ENCODE peak calls at places on chromosomes 4 and X, in ten cellular contexts. One of them, this sample, is unnamed. For H3K9me3, the result is how much of the 10 kb centered on the place peaks cover.

GRCh38 chr4:177250056-177250696 is 59.5 kb upstream of the NEIL3 start:
- DNase-seq in keratinocyte: peak
- DNase-seq in pancreas: peak
- DNase-seq in OCI-LY7: peak
- DNase-seq in GM23248: peak
- DNase-seq in ascending aorta: no peak
- DNase-seq in colonic mucosa: peak
- DNase-seq in transverse colon: peak
- DNase-seq in AG04450: peak
- DNase-seq in body of pancreas: peak
- DNase-seq in this sample: peak

GRCh38 chr4:41613782-41614181 is 75.8 kb downstream of the LIMCH1 start:
- DNase-seq in keratinocyte: no peak
- DNase-seq in pancreas: no peak
- DNase-seq in OCI-LY7: no peak
- DNase-seq in GM23248: peak
- DNase-seq in ascending aorta: no peak
- DNase-seq in colonic mucosa: no peak
- DNase-seq in transverse colon: no peak
- DNase-seq in AG04450: no peak
- DNase-seq in body of pancreas: no peak
- DNase-seq in this sample: no peak

GRCh38 chr4:54218736-54219135 is 10.4 kb upstream of the PDGFRA start:
- DNase-seq in keratinocyte: no peak
- DNase-seq in pancreas: no peak
- DNase-seq in OCI-LY7: no peak
- DNase-seq in GM23248: no peak
- DNase-seq in ascending aorta: no peak
- DNase-seq in colonic mucosa: no peak
- DNase-seq in transverse colon: no peak
- DNase-seq in AG04450: no peak
- DNase-seq in body of pancreas: no peak
- DNase-seq in this sample: no peak

GRCh38 chr4:33429971-33430370 is 2709.8 kb downstream of the PCDH7 start:
- DNase-seq in keratinocyte: no peak
- DNase-seq in pancreas: no peak
- DNase-seq in OCI-LY7: no peak
- DNase-seq in GM23248: no peak
- DNase-seq in ascending aorta: no peak
- DNase-seq in colonic mucosa: no peak
- DNase-seq in transverse colon: no peak
- DNase-seq in AG04450: no peak
- DNase-seq in body of pancreas: no peak
- DNase-seq in this sample: no peak

GRCh38 chr4:143616771-143617170 is 83.7 kb downstream of the FREM3 start:
- DNase-seq in keratinocyte: no peak
- DNase-seq in pancreas: no peak
- DNase-seq in OCI-LY7: no peak
- DNase-seq in GM23248: peak
- DNase-seq in ascending aorta: no peak
- DNase-seq in colonic mucosa: no peak
- DNase-seq in transverse colon: no peak
- DNase-seq in AG04450: no peak
- DNase-seq in body of pancreas: no peak
- DNase-seq in this sample: no peak

GRCh38 chr4:25756503-25756902 is 100.9 kb downstream of the SLC34A2 start:
- DNase-seq in keratinocyte: no peak
- DNase-seq in pancreas: no peak
- DNase-seq in OCI-LY7: no peak
- DNase-seq in GM23248: no peak
- DNase-seq in ascending aorta: no peak
- DNase-seq in colonic mucosa: no peak
- DNase-seq in transverse colon: no peak
- DNase-seq in AG04450: no peak
- DNase-seq in body of pancreas: no peak
- DNase-seq in this sample: no peak

GRCh38 chr4:186236126-186236525 is 8.8 kb downstream of the KLKB1 start:
- DNase-seq in keratinocyte: no peak
- DNase-seq in pancreas: no peak
- DNase-seq in OCI-LY7: no peak
- DNase-seq in GM23248: no peak
- DNase-seq in ascending aorta: no peak
- DNase-seq in colonic mucosa: no peak
- DNase-seq in transverse colon: no peak
- DNase-seq in AG04450: no peak
- DNase-seq in body of pancreas: no peak
- DNase-seq in this sample: no peak

GRCh38 chrX:110002300-110003166 is at the start of gene TMEM164:
- DNase-seq in keratinocyte: no peak
- DNase-seq in pancreas: peak
- DNase-seq in OCI-LY7: peak
- DNase-seq in GM23248: peak
- DNase-seq in ascending aorta: peak
- DNase-seq in colonic mucosa: peak
- DNase-seq in transverse colon: peak
- DNase-seq in AG04450: peak
- DNase-seq in body of pancreas: peak
- DNase-seq in this sample: peak

GRCh38 chr4:65007841-65008439 is 598.7 kb upstream of the TECRL start:
- DNase-seq in keratinocyte: no peak
- DNase-seq in pancreas: no peak
- DNase-seq in OCI-LY7: peak
- DNase-seq in GM23248: peak
- DNase-seq in ascending aorta: no peak
- DNase-seq in colonic mucosa: no peak
- DNase-seq in transverse colon: no peak
- DNase-seq in AG04450: no peak
- DNase-seq in body of pancreas: peak
- DNase-seq in this sample: no peak

GRCh38 chr4:39469429-39470077 is 10.7 kb downstream of the LIAS start:
- DNase-seq in keratinocyte: no peak
- DNase-seq in pancreas: no peak
- DNase-seq in OCI-LY7: peak
- DNase-seq in GM23248: peak
- DNase-seq in ascending aorta: no peak
- DNase-seq in colonic mucosa: peak
- DNase-seq in transverse colon: no peak
- DNase-seq in AG04450: peak
- DNase-seq in body of pancreas: peak
- DNase-seq in this sample: peak

GRCh38 chr4:24002641-24002966 is 112.8 kb upstream of the PPARGC1A start:
- DNase-seq in keratinocyte: no peak
- DNase-seq in pancreas: no peak
- DNase-seq in OCI-LY7: no peak
- DNase-seq in GM23248: no peak
- DNase-seq in ascending aorta: no peak
- DNase-seq in colonic mucosa: no peak
- DNase-seq in transverse colon: no peak
- DNase-seq in AG04450: no peak
- DNase-seq in body of pancreas: no peak
- DNase-seq in this sample: no peak

GRCh38 chr4:94214703-94215360 is 7.2 kb downstream of the SMARCAD1 start:
- DNase-seq in keratinocyte: no peak
- DNase-seq in pancreas: no peak
- DNase-seq in OCI-LY7: no peak
- DNase-seq in GM23248: no peak
- DNase-seq in ascending aorta: no peak
- DNase-seq in colonic mucosa: no peak
- DNase-seq in transverse colon: no peak
- DNase-seq in AG04450: no peak
- DNase-seq in body of pancreas: no peak
- DNase-seq in this sample: no peak

GRCh38 chr4:87882321-87882720 is 49.6 kb downstream of the MEPE start:
- DNase-seq in keratinocyte: no peak
- DNase-seq in pancreas: no peak
- DNase-seq in OCI-LY7: no peak
- DNase-seq in GM23248: peak
- DNase-seq in ascending aorta: no peak
- DNase-seq in colonic mucosa: no peak
- DNase-seq in transverse colon: no peak
- DNase-seq in AG04450: no peak
- DNase-seq in body of pancreas: no peak
- DNase-seq in this sample: no peak

GRCh38 chr4:87410157-87410556 is 12.2 kb upstream of the NUDT9 start:
- DNase-seq in keratinocyte: no peak
- DNase-seq in pancreas: no peak
- DNase-seq in OCI-LY7: no peak
- DNase-seq in GM23248: no peak
- DNase-seq in ascending aorta: no peak
- DNase-seq in colonic mucosa: no peak
- DNase-seq in transverse colon: no peak
- DNase-seq in AG04450: no peak
- DNase-seq in body of pancreas: no peak
- DNase-seq in this sample: no peak

GRCh38 chrX:133375558-133376340 is 39.5 kb downstream of the GPC4 start:
- DNase-seq in keratinocyte: no peak
- DNase-seq in pancreas: peak
- DNase-seq in OCI-LY7: no peak
- DNase-seq in GM23248: no peak
- DNase-seq in ascending aorta: no peak
- DNase-seq in colonic mucosa: peak
- DNase-seq in transverse colon: peak
- DNase-seq in AG04450: no peak
- DNase-seq in body of pancreas: peak
- DNase-seq in this sample: no peak
- H3K4me3 ChIP-seq in keratinocyte: no peak
- H3K4me3 ChIP-seq in pancreas: no peak
- H3K4me3 ChIP-seq in OCI-LY7: no peak
- H3K4me3 ChIP-seq in GM23248: no peak
- H3K4me3 ChIP-seq in ascending aorta: no peak
- H3K4me3 ChIP-seq in colonic mucosa: no peak
- H3K4me3 ChIP-seq in transverse colon: no peak
- H3K4me3 ChIP-seq in AG04450: no peak
- H3K4me3 ChIP-seq in body of pancreas: no peak
- H3K4me3 ChIP-seq in this sample: no peak

DNA sequence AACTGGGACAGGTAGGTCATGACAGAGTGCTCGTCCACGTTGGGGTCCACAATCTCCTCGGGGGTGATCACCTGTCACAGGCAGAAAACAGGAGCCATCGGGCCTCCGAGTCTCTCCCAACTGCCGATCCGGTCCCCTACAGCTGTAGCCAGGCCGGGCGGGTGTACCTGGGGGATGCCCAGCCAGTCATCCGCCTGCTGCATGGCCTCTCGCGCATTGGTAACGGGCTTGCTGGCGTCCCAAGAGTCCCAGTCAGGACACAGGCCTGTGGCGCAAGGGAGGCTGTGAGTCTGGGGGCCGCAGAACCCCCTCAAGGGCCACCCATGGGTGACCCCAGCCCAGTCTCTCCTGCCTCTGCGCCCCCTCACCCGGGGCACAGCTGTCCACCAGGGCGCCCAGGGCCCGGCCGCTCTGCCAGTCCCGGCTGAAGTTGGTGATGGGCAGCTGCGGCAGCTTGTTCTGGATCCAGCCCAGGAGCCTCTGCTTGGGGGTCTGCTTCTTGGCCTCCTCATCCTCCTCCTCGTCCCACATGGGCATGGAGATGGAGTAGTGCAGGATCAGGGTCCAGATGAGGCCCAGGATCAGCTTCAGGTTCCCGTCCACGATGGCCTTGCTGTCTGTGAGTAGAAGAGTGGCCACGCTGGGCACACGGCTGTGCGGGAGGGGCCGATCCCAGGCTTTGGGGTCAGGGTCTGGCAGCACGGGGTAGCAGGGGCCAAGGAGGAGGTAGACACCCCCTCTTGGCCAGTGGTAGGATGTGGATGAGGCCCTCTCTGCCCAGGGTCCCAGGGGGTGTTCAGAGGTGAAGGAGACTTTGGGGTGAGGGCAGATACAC is 6.7 kb downstream of the FLNA start:
- DNase-seq in keratinocyte: no peak
- DNase-seq in pancreas: no peak
- DNase-seq in OCI-LY7: no peak
- DNase-seq in GM23248: no peak
- DNase-seq in ascending aorta: no peak
- DNase-seq in colonic mucosa: no peak
- DNase-seq in transverse colon: no peak
- DNase-seq in AG04450: no peak
- DNase-seq in body of pancreas: no peak
- DNase-seq in this sample: no peak
- H3K9me3 ChIP-seq in keratinocyte: under half
- H3K9me3 ChIP-seq in pancreas: under half
- H3K9me3 ChIP-seq in OCI-LY7: under half
- H3K9me3 ChIP-seq in GM23248: under half
- H3K9me3 ChIP-seq in ascending aorta: under half
- H3K9me3 ChIP-seq in colonic mucosa: under half
- H3K9me3 ChIP-seq in transverse colon: under half
- H3K9me3 ChIP-seq in AG04450: under half
- H3K9me3 ChIP-seq in body of pancreas: under half
- H3K9me3 ChIP-seq in this sample: under half

DNA sequence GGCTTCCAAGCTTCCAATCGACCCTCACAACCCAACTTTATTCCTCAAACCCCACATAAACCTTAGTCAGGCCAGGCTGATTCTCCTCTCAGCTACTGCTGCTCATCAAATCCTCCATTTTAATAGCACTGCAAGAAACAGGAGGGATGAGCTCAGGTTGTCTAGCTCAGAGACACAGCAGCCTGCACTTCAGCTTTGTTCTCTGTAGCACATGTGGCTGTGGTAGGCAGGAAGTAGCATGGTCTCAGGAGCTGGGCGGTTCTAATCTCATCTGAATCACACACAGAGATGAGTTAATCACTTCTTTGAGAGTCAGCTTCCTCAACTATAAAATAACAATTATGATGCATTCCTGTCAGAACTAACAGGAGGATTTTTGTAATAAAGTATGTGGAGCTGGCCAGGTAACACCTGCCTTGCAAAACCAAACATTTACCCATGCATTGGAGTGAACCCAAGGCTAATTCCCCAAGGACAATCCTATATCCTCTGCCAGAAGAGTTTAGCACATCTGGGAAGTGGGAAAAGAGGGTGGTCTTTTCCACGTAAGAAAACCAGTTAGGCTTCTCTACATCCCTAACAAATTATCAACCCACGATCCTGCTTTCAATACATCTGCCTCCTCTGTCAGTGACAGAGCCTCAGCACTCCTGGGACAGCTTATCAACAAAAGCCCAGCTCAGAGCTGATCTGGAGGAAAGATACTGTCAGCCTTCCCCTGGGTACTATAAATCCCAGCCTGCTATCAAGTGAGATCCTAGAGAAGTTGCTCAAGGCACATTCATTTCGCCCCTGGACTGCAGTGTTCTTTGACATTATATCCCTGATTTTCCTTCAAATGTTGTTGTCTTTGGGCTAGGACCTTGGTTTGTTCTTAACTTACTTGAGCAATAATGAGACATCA is 32.8 kb downstream of the ELOVL6 start:
- DNase-seq in keratinocyte: peak
- DNase-seq in pancreas: no peak
- DNase-seq in OCI-LY7: peak
- DNase-seq in GM23248: peak
- DNase-seq in ascending aorta: no peak
- DNase-seq in colonic mucosa: peak
- DNase-seq in transverse colon: peak
- DNase-seq in AG04450: no peak
- DNase-seq in body of pancreas: no peak
- DNase-seq in this sample: peak
- H3K4me3 ChIP-seq in keratinocyte: no peak
- H3K4me3 ChIP-seq in pancreas: no peak
- H3K4me3 ChIP-seq in OCI-LY7: no peak
- H3K4me3 ChIP-seq in GM23248: no peak
- H3K4me3 ChIP-seq in ascending aorta: no peak
- H3K4me3 ChIP-seq in colonic mucosa: no peak
- H3K4me3 ChIP-seq in transverse colon: no peak
- H3K4me3 ChIP-seq in AG04450: no peak
- H3K4me3 ChIP-seq in body of pancreas: no peak
- H3K4me3 ChIP-seq in this sample: no peak

GRCh38 chr4:1259966-1260365 is 11.0 kb upstream of the CTBP1 start:
- DNase-seq in keratinocyte: no peak
- DNase-seq in pancreas: no peak
- DNase-seq in OCI-LY7: no peak
- DNase-seq in GM23248: no peak
- DNase-seq in ascending aorta: no peak
- DNase-seq in colonic mucosa: no peak
- DNase-seq in transverse colon: no peak
- DNase-seq in AG04450: no peak
- DNase-seq in body of pancreas: no peak
- DNase-seq in this sample: no peak
- H3K9me3 ChIP-seq in keratinocyte: under half
- H3K9me3 ChIP-seq in pancreas: under half
- H3K9me3 ChIP-seq in OCI-LY7: under half
- H3K9me3 ChIP-seq in GM23248: under half
- H3K9me3 ChIP-seq in ascending aorta: under half
- H3K9me3 ChIP-seq in colonic mucosa: under half
- H3K9me3 ChIP-seq in transverse colon: under half
- H3K9me3 ChIP-seq in AG04450: under half
- H3K9me3 ChIP-seq in body of pancreas: under half
- H3K9me3 ChIP-seq in this sample: under half